ENCODE peak calls at places on chromosomes 13 and 19, in eight cellular contexts. One of them, this sample, is unnamed.
A peak's percentile ranks its signal among the peaks of the same experiment; 100 is the strongest.

GRCh38 chr13:44274838-44275237 is 98.8 kb upstream of the SERP2 start:
- DNase-seq in SK-N-SH: peak; percentile 13
- DNase-seq in ovary: no peak
- DNase-seq in GM12878: no peak
- DNase-seq in stomach: no peak
- DNase-seq in tibial nerve: no peak
- DNase-seq in transverse colon: no peak
- DNase-seq in H1: no peak
- DNase-seq in this sample: no peak

GRCh38 chr19:33473644-33474305 is 47.8 kb downstream of the PEPD start:
- DNase-seq in SK-N-SH: no peak
- DNase-seq in ovary: no peak
- DNase-seq in GM12878: no peak
- DNase-seq in stomach: no peak
- DNase-seq in tibial nerve: no peak
- DNase-seq in transverse colon: no peak
- DNase-seq in H1: no peak
- DNase-seq in this sample: no peak

GRCh38 chr19:9151367-9151766 is 11.2 kb downstream of the ZNF317 start:
- DNase-seq in SK-N-SH: no peak
- DNase-seq in ovary: no peak
- DNase-seq in GM12878: no peak
- DNase-seq in stomach: no peak
- DNase-seq in tibial nerve: no peak
- DNase-seq in transverse colon: no peak
- DNase-seq in H1: no peak
- DNase-seq in this sample: no peak

GRCh38 chr19:33697766-33698165 is 76.0 kb downstream of the CHST8 start:
- DNase-seq in SK-N-SH: no peak
- DNase-seq in ovary: no peak
- DNase-seq in GM12878: no peak
- DNase-seq in stomach: no peak
- DNase-seq in tibial nerve: no peak
- DNase-seq in transverse colon: no peak
- DNase-seq in H1: no peak
- DNase-seq in this sample: no peak

GRCh38 chr13:34435338-34435737 is 506.7 kb upstream of the NBEA start:
- DNase-seq in SK-N-SH: no peak
- DNase-seq in ovary: no peak
- DNase-seq in GM12878: no peak
- DNase-seq in stomach: no peak
- DNase-seq in tibial nerve: no peak
- DNase-seq in transverse colon: no peak
- DNase-seq in H1: no peak
- DNase-seq in this sample: no peak

GRCh38 chr13:85557651-85558050 is 241.6 kb downstream of the SLITRK6 start:
- DNase-seq in SK-N-SH: no peak
- DNase-seq in ovary: no peak
- DNase-seq in GM12878: no peak
- DNase-seq in stomach: no peak
- DNase-seq in tibial nerve: no peak
- DNase-seq in transverse colon: no peak
- DNase-seq in H1: no peak
- DNase-seq in this sample: no peak

GRCh38 chr19:46913852-46914430 is 53.1 kb downstream of the ARHGAP35 start:
- DNase-seq in SK-N-SH: no peak
- DNase-seq in ovary: no peak
- DNase-seq in GM12878: peak; percentile 16
- DNase-seq in stomach: no peak
- DNase-seq in tibial nerve: no peak
- DNase-seq in transverse colon: no peak
- DNase-seq in H1: no peak
- DNase-seq in this sample: no peak

GRCh38 chr13:37485766-37486165 is 112.8 kb downstream of the POSTN start:
- DNase-seq in SK-N-SH: no peak
- DNase-seq in ovary: no peak
- DNase-seq in GM12878: no peak
- DNase-seq in stomach: no peak
- DNase-seq in tibial nerve: no peak
- DNase-seq in transverse colon: no peak
- DNase-seq in H1: no peak
- DNase-seq in this sample: no peak

GRCh38 chr19:7520131-7521051 is 2.0 kb upstream of the MCOLN1 start:
- DNase-seq in SK-N-SH: no peak
- DNase-seq in ovary: peak; percentile 43
- DNase-seq in GM12878: no peak
- DNase-seq in stomach: no peak
- DNase-seq in tibial nerve: no peak
- DNase-seq in transverse colon: no peak
- DNase-seq in H1: no peak
- DNase-seq in this sample: no peak

GRCh38 chr19:18831524-18832330 is at the start of gene UPF1:
- DNase-seq in SK-N-SH: peak; percentile 97
- DNase-seq in ovary: peak; percentile 95
- DNase-seq in GM12878: no peak
- DNase-seq in stomach: peak; percentile 94
- DNase-seq in tibial nerve: peak; percentile 76
- DNase-seq in transverse colon: peak; percentile 96
- DNase-seq in H1: peak; percentile 70
- DNase-seq in this sample: peak; percentile 95

GRCh38 chr13:73733691-73734090 is 400.5 kb downstream of the KLF12 start:
- DNase-seq in SK-N-SH: no peak
- DNase-seq in ovary: no peak
- DNase-seq in GM12878: no peak
- DNase-seq in stomach: no peak
- DNase-seq in tibial nerve: no peak
- DNase-seq in transverse colon: no peak
- DNase-seq in H1: no peak
- DNase-seq in this sample: no peak

GRCh38 chr19:5005096-5005495 is 36.2 kb downstream of the KDM4B start:
- DNase-seq in SK-N-SH: no peak
- DNase-seq in ovary: no peak
- DNase-seq in GM12878: no peak
- DNase-seq in stomach: no peak
- DNase-seq in tibial nerve: no peak
- DNase-seq in transverse colon: no peak
- DNase-seq in H1: no peak
- DNase-seq in this sample: no peak

GRCh38 chr13:29861694-29862110 is 11.3 kb upstream of the UBL3 start:
- DNase-seq in SK-N-SH: no peak
- DNase-seq in ovary: no peak
- DNase-seq in GM12878: no peak
- DNase-seq in stomach: no peak
- DNase-seq in tibial nerve: no peak
- DNase-seq in transverse colon: no peak
- DNase-seq in H1: no peak
- DNase-seq in this sample: no peak

GRCh38 chr19:21705393-21705792 is 62.0 kb downstream of the ZNF100 start:
- DNase-seq in SK-N-SH: no peak
- DNase-seq in ovary: no peak
- DNase-seq in GM12878: no peak
- DNase-seq in stomach: no peak
- DNase-seq in tibial nerve: no peak
- DNase-seq in transverse colon: no peak
- DNase-seq in H1: peak; percentile 31
- DNase-seq in this sample: no peak

GRCh38 chr13:98221234-98221633 is 44.2 kb upstream of the RNF113B start:
- DNase-seq in SK-N-SH: no peak
- DNase-seq in ovary: no peak
- DNase-seq in GM12878: no peak
- DNase-seq in stomach: no peak
- DNase-seq in tibial nerve: no peak
- DNase-seq in transverse colon: no peak
- DNase-seq in H1: no peak
- DNase-seq in this sample: no peak

GRCh38 chr13:45349438-45349837 is 8.5 kb upstream of the TPT1 start:
- DNase-seq in SK-N-SH: no peak
- DNase-seq in ovary: no peak
- DNase-seq in GM12878: no peak
- DNase-seq in stomach: no peak
- DNase-seq in tibial nerve: no peak
- DNase-seq in transverse colon: no peak
- DNase-seq in H1: no peak
- DNase-seq in this sample: no peak

GRCh38 chr13:39148513-39148961 is 110.3 kb downstream of the NHLRC3 start:
- DNase-seq in SK-N-SH: no peak
- DNase-seq in ovary: no peak
- DNase-seq in GM12878: no peak
- DNase-seq in stomach: no peak
- DNase-seq in tibial nerve: peak; percentile 43
- DNase-seq in transverse colon: no peak
- DNase-seq in H1: no peak
- DNase-seq in this sample: no peak

DNA sequence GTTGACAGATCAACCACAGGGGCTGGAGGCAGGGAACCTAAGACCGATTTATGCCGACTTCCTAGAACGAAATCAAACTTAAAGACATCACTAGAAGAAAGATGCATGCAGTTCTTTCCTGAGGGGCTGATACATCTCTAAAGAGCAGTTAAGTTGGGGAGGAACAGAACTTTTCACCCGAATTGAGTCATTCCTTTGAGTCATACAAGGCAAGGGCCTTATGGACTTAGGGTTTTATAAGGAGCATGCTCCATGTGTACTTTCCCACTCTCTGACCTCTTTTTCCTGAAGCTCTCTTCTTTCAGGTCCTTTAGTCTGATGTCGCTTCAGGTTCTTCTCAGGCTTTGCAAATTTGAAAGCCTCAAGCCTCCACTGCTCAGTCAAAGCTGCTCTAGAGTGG is 7.9 kb upstream of the FBXL3 start:
- DNase-seq in SK-N-SH: no peak
- DNase-seq in ovary: no peak
- DNase-seq in GM12878: no peak
- DNase-seq in stomach: no peak
- DNase-seq in tibial nerve: no peak
- DNase-seq in transverse colon: no peak
- DNase-seq in H1: no peak
- DNase-seq in this sample: no peak
- TF ChIP-seq EP300 in SK-N-SH: no peak
- TF ChIP-seq EP300 in ovary: no peak
- TF ChIP-seq EP300 in GM12878: no peak
- TF ChIP-seq EP300 in stomach: no peak
- TF ChIP-seq EP300 in tibial nerve: no peak
- TF ChIP-seq EP300 in transverse colon: no peak
- TF ChIP-seq EP300 in H1: no peak
- TF ChIP-seq EP300 in this sample: no peak

GRCh38 chr19:29965529-29965928 is 23.5 kb downstream of the URI1 start:
- DNase-seq in SK-N-SH: no peak
- DNase-seq in ovary: no peak
- DNase-seq in GM12878: no peak
- DNase-seq in stomach: no peak
- DNase-seq in tibial nerve: no peak
- DNase-seq in transverse colon: no peak
- DNase-seq in H1: no peak
- DNase-seq in this sample: no peak
- H3K27me3 ChIP-seq in SK-N-SH: no peaks in the 10 kb centered on the region
- H3K27me3 ChIP-seq in ovary: no peaks in the 10 kb centered on the region
- H3K27me3 ChIP-seq in GM12878: no peaks in the 10 kb centered on the region
- H3K27me3 ChIP-seq in stomach: no peaks in the 10 kb centered on the region
- H3K27me3 ChIP-seq in tibial nerve: no peaks in the 10 kb centered on the region
- H3K27me3 ChIP-seq in transverse colon: no peaks in the 10 kb centered on the region
- H3K27me3 ChIP-seq in H1: no peaks in the 10 kb centered on the region
- H3K27me3 ChIP-seq in this sample: no peaks in the 10 kb centered on the region

GRCh38 chr19:3898426-3898825 is 17.9 kb downstream of the ATCAY start:
- DNase-seq in SK-N-SH: no peak
- DNase-seq in ovary: no peak
- DNase-seq in GM12878: no peak
- DNase-seq in stomach: no peak
- DNase-seq in tibial nerve: no peak
- DNase-seq in transverse colon: no peak
- DNase-seq in H1: no peak
- DNase-seq in this sample: no peak
- H3K27ac ChIP-seq in SK-N-SH: no peak overlapping the region
- H3K27ac ChIP-seq in ovary: no peak overlapping the region
- H3K27ac ChIP-seq in GM12878: no peak overlapping the region
- H3K27ac ChIP-seq in stomach: no peak overlapping the region
- H3K27ac ChIP-seq in tibial nerve: no peak overlapping the region
- H3K27ac ChIP-seq in transverse colon: no peak overlapping the region
- H3K27ac ChIP-seq in H1: no peak overlapping the region
- H3K27ac ChIP-seq in this sample: no peak overlapping the region

GRCh38 chr19:28614634-28615545 is 598.1 kb downstream of the UQCRFS1 start:
- DNase-seq in SK-N-SH: no peak
- DNase-seq in ovary: no peak
- DNase-seq in GM12878: no peak
- DNase-seq in stomach: no peak
- DNase-seq in tibial nerve: no peak
- DNase-seq in transverse colon: no peak
- DNase-seq in H1: no peak
- DNase-seq in this sample: no peak
- TF ChIP-seq EP300 in SK-N-SH: no peak
- TF ChIP-seq EP300 in ovary: no peak
- TF ChIP-seq EP300 in GM12878: no peak
- TF ChIP-seq EP300 in stomach: no peak
- TF ChIP-seq EP300 in tibial nerve: no peak
- TF ChIP-seq EP300 in transverse colon: no peak
- TF ChIP-seq EP300 in H1: no peak
- TF ChIP-seq EP300 in this sample: no peak

GRCh38 chr13:20142019-20142926 is 18.6 kb downstream of the GJA3 start:
- DNase-seq in SK-N-SH: peak; percentile 48
- DNase-seq in ovary: no peak
- DNase-seq in GM12878: no peak
- DNase-seq in stomach: no peak
- DNase-seq in tibial nerve: no peak
- DNase-seq in transverse colon: no peak
- DNase-seq in H1: no peak
- DNase-seq in this sample: no peak

GRCh38 chr13:20146381-20146780 is 14.5 kb downstream of the GJA3 start:
- DNase-seq in SK-N-SH: no peak
- DNase-seq in ovary: no peak
- DNase-seq in GM12878: no peak
- DNase-seq in stomach: no peak
- DNase-seq in tibial nerve: no peak
- DNase-seq in transverse colon: no peak
- DNase-seq in H1: no peak
- DNase-seq in this sample: no peak

GRCh38 chr13:20142927-20143480 is 17.8 kb downstream of the GJA3 start:
- DNase-seq in SK-N-SH: no peak
- DNase-seq in ovary: no peak
- DNase-seq in GM12878: no peak
- DNase-seq in stomach: no peak
- DNase-seq in tibial nerve: no peak
- DNase-seq in transverse colon: no peak
- DNase-seq in H1: no peak
- DNase-seq in this sample: no peak

GRCh38 chr13:20145521-20145920 is 15.3 kb downstream of the GJA3 start:
- DNase-seq in SK-N-SH: no peak
- DNase-seq in ovary: no peak
- DNase-seq in GM12878: no peak
- DNase-seq in stomach: no peak
- DNase-seq in tibial nerve: no peak
- DNase-seq in transverse colon: no peak
- DNase-seq in H1: no peak
- DNase-seq in this sample: no peak

GRCh38 chr13:20144141-20144850 is 16.6 kb downstream of the GJA3 start:
- DNase-seq in SK-N-SH: no peak
- DNase-seq in ovary: no peak
- DNase-seq in GM12878: no peak
- DNase-seq in stomach: no peak
- DNase-seq in tibial nerve: no peak
- DNase-seq in transverse colon: no peak
- DNase-seq in H1: no peak
- DNase-seq in this sample: no peak
- H3K27me3 ChIP-seq in SK-N-SH: peaks cover 92% of the 10 kb centered on the region
- H3K27me3 ChIP-seq in ovary: no peaks in the 10 kb centered on the region
- H3K27me3 ChIP-seq in GM12878: peaks cover 3% of the 10 kb centered on the region
- H3K27me3 ChIP-seq in stomach: no peaks in the 10 kb centered on the region
- H3K27me3 ChIP-seq in tibial nerve: peaks cover 62% of the 10 kb centered on the region
- H3K27me3 ChIP-seq in transverse colon: peaks cover 68% of the 10 kb centered on the region
- H3K27me3 ChIP-seq in H1: no peaks in the 10 kb centered on the region
- H3K27me3 ChIP-seq in this sample: peaks cover 24% of the 10 kb centered on the region